ENCODE peak calls at places on chromosomes 13 and 19, in ten cellular contexts. V is spleen; X is GM23248; S is astrocyte of the spinal cord; N is HT1080; R is NCI-H1092; C is stimulated activated CD4-positive, alpha-beta T cell treated with anti-CD3 and anti-CD28 coated beads, Interleukin-12 subunit alpha, Interleukin-12 subunit beta, amount 100 ng/mL, for 4 hours; D is ELF-1; Y is iris pigment epithelial cell; W is EL. E is an unnamed sample.
A peak's percentile ranks its signal among the peaks of the same experiment; 100 is the strongest.

GRCh38 chr13:24692541-24692940 is 12.3 kb downstream of the ATP12A start:
- DNase-seq in V (no peak), X (peak; percentile 66), S (peak; percentile 73), N (peak; percentile 65), R (no peak), C (no peak), D (peak; percentile 59), Y (peak; percentile 75), W (peak; percentile 37), E (peak; percentile 8)

GRCh38 chr13:95352486-95352885 is 51.2 kb upstream of the ABCC4 start:
- DNase-seq in V (no peak), X (no peak), S (no peak), N (peak; percentile 5), R (no peak), C (no peak), D (no peak), Y (no peak), W (no peak), E (no peak)

GRCh38 chr13:108031859-108032258 is 183.5 kb downstream of the LIG4 start:
- DNase-seq in V (no peak), X (no peak), S (no peak), N (no peak), R (no peak), C (no peak), D (no peak), Y (no peak), W (no peak), E (no peak)

GRCh38 chr19:18440421-18440877 is 2.5 kb upstream of the ISYNA1 start:
- DNase-seq in V (peak; percentile 79), X (peak; percentile 39), S (no peak), N (peak; percentile 33), R (no peak), C (no peak), D (peak; percentile 77), Y (no peak), W (peak; percentile 37), E (no peak)

GRCh38 chr19:35088514-35088913 is 27.1 kb upstream of the FXYD3 start:
- DNase-seq in V (no peak), X (peak; percentile 95), S (peak; percentile 73), N (peak; percentile 93), R (no peak), C (no peak), D (peak; percentile 61), Y (peak; percentile 78), W (peak; percentile 95), E (peak; percentile 87)

GRCh38 chr13:105996391-105997028 is 539.0 kb downstream of the EFNB2 start:
- DNase-seq in V (no peak), X (no peak), S (no peak), N (no peak), R (no peak), C (no peak), D (no peak), Y (no peak), W (no peak), E (no peak)

GRCh38 chr19:18274776-18275356 is 614 bp upstream of the IQCN start:
- DNase-seq in V (peak; percentile 83), X (peak; percentile 96), S (peak; percentile 91), N (peak; percentile 87), R (no peak), C (no peak), D (peak; percentile 67), Y (peak; percentile 88), W (peak; percentile 91), E (peak; percentile 89)

GRCh38 chr19:48955308-48955958 is 758 bp downstream of the BAX start:
- DNase-seq in V (no peak), X (no peak), S (no peak), N (no peak), R (no peak), C (no peak), D (no peak), Y (no peak), W (no peak), E (no peak)

GRCh38 chr13:91347996-91348905 is 764 bp downstream of the MIR17HG start:
- DNase-seq in V (peak; percentile 94), X (peak; percentile 79), S (no peak), N (no peak), R (peak; percentile 20), C (peak; percentile 81), D (no peak), Y (peak; percentile 43), W (peak; percentile 27), E (no peak)

GRCh38 chr19:3135961-3136683 is at the start of gene GNA15:
- DNase-seq in V (peak; percentile 82), X (no peak), S (no peak), N (no peak), R (no peak), C (peak; percentile 17), D (no peak), Y (no peak), W (no peak), E (no peak)

GRCh38 chr19:1082165-1082927 is 12.8 kb downstream of the POLR2E start:
- DNase-seq in V (peak; percentile 90), X (peak; percentile 40), S (peak; percentile 28), N (no peak), R (no peak), C (peak; percentile 66), D (peak; percentile 93), Y (peak; percentile 53), W (peak; percentile 61), E (no peak)

GRCh38 chr19:850221-850978 is 1.7 kb upstream of the ELANE start:
- DNase-seq in V (peak; percentile 81), X (peak; percentile 91), S (peak; percentile 83), N (peak; percentile 69), R (no peak), C (no peak), D (peak; percentile 94), Y (peak; percentile 74), W (peak; percentile 84), E (peak; percentile 81)

GRCh38 chr13:26247011-26247410 is 6.9 kb upstream of the CDK8 start:
- DNase-seq in V (no peak), X (no peak), S (no peak), N (no peak), R (peak; percentile 92), C (no peak), D (no peak), Y (no peak), W (no peak), E (no peak)

GRCh38 chr19:1651548-1652394 is 644 bp downstream of the TCF3 start:
- DNase-seq in V (peak; percentile 89), X (peak; percentile 74), S (peak; percentile 39), N (no peak), R (no peak), C (peak; percentile 49), D (peak; percentile 26), Y (peak; percentile 52), W (peak; percentile 39), E (peak; percentile 23)

GRCh38 chr13:47415048-47415447 is 518.2 kb upstream of the HTR2A start:
- DNase-seq in V (no peak), X (peak; percentile 16), S (peak; percentile 57), N (no peak), R (no peak), C (no peak), D (no peak), Y (no peak), W (no peak), E (no peak)

GRCh38 chr19:14061081-14061749 is 661 bp downstream of the PALM3 start:
- DNase-seq in V (no peak), X (peak; percentile 46), S (no peak), N (no peak), R (no peak), C (no peak), D (no peak), Y (no peak), W (no peak), E (no peak)

GRCh38 chr13:111508164-111508870 is 187.9 kb downstream of the TEX29 start:
- DNase-seq in V (no peak), X (no peak), S (no peak), N (no peak), R (peak; percentile 21), C (no peak), D (no peak), Y (no peak), W (no peak), E (no peak)

GRCh38 chr19:6828698-6829633 is 56.5 kb downstream of the VAV1 start:
- DNase-seq in V (no peak), X (peak; percentile 10), S (no peak), N (peak; percentile 5), R (no peak), C (peak; percentile 13), D (peak; percentile 69), Y (no peak), W (no peak), E (no peak)

GRCh38 chr13:95605426-95606125 is 38.9 kb downstream of the DZIP1 start:
- DNase-seq in V (no peak), X (no peak), S (no peak), N (no peak), R (no peak), C (no peak), D (no peak), Y (no peak), W (no peak), E (no peak)

GRCh38 chr13:47033216-47033615 is 136.4 kb upstream of the HTR2A start:
- DNase-seq in V (no peak), X (peak; percentile 69), S (peak; percentile 74), N (peak; percentile 67), R (no peak), C (no peak), D (no peak), Y (peak; percentile 21), W (peak; percentile 59), E (peak; percentile 55)

GRCh38 chr19:48509467-48510194 is 2.0 kb downstream of the LMTK3 start:
- DNase-seq in V (no peak), X (no peak), S (no peak), N (no peak), R (no peak), C (no peak), D (peak; percentile 37), Y (peak; percentile 18), W (no peak), E (no peak)

GRCh38 chr19:35206379-35206778 is 22.2 kb downstream of the FAM187B start:
- DNase-seq in V (no peak), X (no peak), S (no peak), N (no peak), R (no peak), C (no peak), D (no peak), Y (no peak), W (no peak), E (no peak)

GRCh38 chr19:21608571-21608970 is 103.2 kb downstream of the ZNF429 start:
- DNase-seq in V (no peak), X (no peak), S (no peak), N (no peak), R (no peak), C (no peak), D (no peak), Y (no peak), W (no peak), E (no peak)

GRCh38 chr19:12720851-12721655 is 2.7 kb downstream of the TNPO2 start:
- DNase-seq in V (no peak), X (peak; percentile 60), S (peak; percentile 17), N (no peak), R (no peak), C (no peak), D (peak; percentile 27), Y (peak; percentile 42), W (peak; percentile 33), E (no peak)

GRCh38 chr13:85970727-85971126 is 171.5 kb upstream of the SLITRK6 start:
- DNase-seq in V (no peak), X (peak; percentile 5), S (peak; percentile 22), N (no peak), R (no peak), C (no peak), D (no peak), Y (no peak), W (no peak), E (no peak)

GRCh38 chr13:97275265-97275664 is 53.1 kb downstream of the MBNL2 start:
- DNase-seq in V (no peak), X (peak; percentile 92), S (peak; percentile 90), N (peak; percentile 76), R (no peak), C (no peak), D (no peak), Y (peak; percentile 92), W (peak; percentile 90), E (peak; percentile 92)

GRCh38 chr19:56271096-56271495 is 1.5 kb upstream of the EDDM13 start:
- DNase-seq in V (no peak), X (no peak), S (no peak), N (no peak), R (no peak), C (no peak), D (no peak), Y (no peak), W (no peak), E (no peak)

GRCh38 chr19:49200238-49200862 is 42.8 kb downstream of the TRPM4 start:
- DNase-seq in V (no peak), X (peak; percentile 61), S (no peak), N (no peak), R (no peak), C (no peak), D (no peak), Y (no peak), W (no peak), E (no peak)